ENCODE peak calls at places on chromosomes 6 and 20, in four cellular contexts. A is iris pigment epithelial cell, H is H7, D is left ventricle myocardium inferior. R is an unnamed sample.

GRCh38 chr6:152356659-152357058 is 280.5 kb downstream of the SYNE1 start:
- DNase-seq in A (peak), H (peak), D (no peak), R (no peak)

GRCh38 chr6:41732601-41733348 is 2.6 kb downstream of the TFEB start:
- DNase-seq in A (peak), H (peak), D (no peak), R (no peak)

GRCh38 chr20:23203951-23204730 is 118.0 kb upstream of the CD93 start:
- DNase-seq in A (no peak), H (no peak), D (no peak), R (no peak)

GRCh38 chr6:16503919-16504554 is 257.2 kb downstream of the ATXN1 start:
- DNase-seq in A (no peak), H (no peak), D (no peak), R (no peak)

GRCh38 chr20:52461602-52462001 is 270.0 kb upstream of the ZFP64 start:
- DNase-seq in A (no peak), H (no peak), D (no peak), R (no peak)

GRCh38 chr20:347640-348484 is 951 bp downstream of the NRSN2 start:
- DNase-seq in A (peak), H (peak), D (peak), R (peak)

GRCh38 chr6:124676033-124676432 is 286.2 kb upstream of the RNF217 start:
- DNase-seq in A (peak), H (no peak), D (no peak), R (no peak)

GRCh38 chr20:38940644-38941043 is 14.4 kb downstream of the FAM83D start:
- DNase-seq in A (no peak), H (no peak), D (no peak), R (no peak)

GRCh38 chr6:73854998-73855718 is 159.2 kb downstream of the CD109 start:
- DNase-seq in A (peak), H (peak), D (no peak), R (no peak)

GRCh38 chr6:158758941-158759479 is 60.2 kb downstream of the EZR start:
- DNase-seq in A (no peak), H (no peak), D (no peak), R (no peak)

GRCh38 chr20:24957326-24957996 is 8.4 kb downstream of the CST7 start:
- DNase-seq in A (no peak), H (no peak), D (no peak), R (no peak)

GRCh38 chr6:13355043-13355945 is 27.0 kb upstream of the TBC1D7 start:
- DNase-seq in A (peak), H (no peak), D (no peak), R (no peak)

GRCh38 chr6:79821859-79822258 is 125.5 kb downstream of the ELOVL4 start:
- DNase-seq in A (peak), H (no peak), D (no peak), R (no peak)

GRCh38 chr6:143064996-143065683 is 4.5 kb downstream of the AIG1 start:
- DNase-seq in A (peak), H (no peak), D (no peak), R (no peak)

GRCh38 chr6:114058435-114058834 is 87.5 kb upstream of the HDAC2 start:
- DNase-seq in A (no peak), H (no peak), D (no peak), R (no peak)

GRCh38 chr6:113103618-113104390 is 753.3 kb upstream of the MARCKS start:
- DNase-seq in A (peak), H (no peak), D (no peak), R (no peak)

GRCh38 chr6:11315743-11316437 is 83.4 kb upstream of the NEDD9 start:
- DNase-seq in A (peak), H (no peak), D (no peak), R (no peak)

GRCh38 chr6:11618533-11618932 is 81.0 kb downstream of the TMEM170B start:
- DNase-seq in A (peak), H (no peak), D (no peak), R (no peak)

GRCh38 chr6:145929037-145929633 is 35.0 kb downstream of the SHPRH start:
- DNase-seq in A (peak), H (no peak), D (no peak), R (no peak)

GRCh38 chr6:132812255-132812732 is 2.1 kb upstream of the RPS12 start:
- DNase-seq in A (peak), H (no peak), D (no peak), R (no peak)

GRCh38 chr20:5834436-5835005 is 84.3 kb downstream of the SHLD1 start:
- DNase-seq in A (peak), H (no peak), D (no peak), R (no peak)

GRCh38 chr20:47019106-47019824 is 124.6 kb downstream of the EYA2 start:
- DNase-seq in A (peak), H (no peak), D (no peak), R (no peak)

GRCh38 chr6:44217332-44218143 is 812 bp downstream of the MYMX start:
- DNase-seq in A (no peak), H (peak), D (peak), R (peak)

GRCh38 chr20:34894723-34895122 is 18.3 kb downstream of the ACSS2 start:
- DNase-seq in A (no peak), H (no peak), D (no peak), R (no peak)

GRCh38 chr6:169328112-169328801 is 74.6 kb upstream of the THBS2 start:
- DNase-seq in A (peak), H (no peak), D (no peak), R (no peak)

GRCh38 chr6:30939473-30939872 is 1.3 kb upstream of the MUCL3 start:
- DNase-seq in A (no peak), H (no peak), D (no peak), R (no peak)

GRCh38 chr6:87066449-87067288 is 28.2 kb downstream of the CGA start:
- DNase-seq in A (peak), H (peak), D (no peak), R (no peak)

GRCh38 chr20:46945465-46945864 is 50.8 kb downstream of the EYA2 start:
- DNase-seq in A (no peak), H (peak), D (no peak), R (no peak)

GRCh38 chr6:103140308-103141027 is 1719.3 kb downstream of the HACE1 start:
- DNase-seq in A (no peak), H (no peak), D (no peak), R (no peak)

GRCh38 chr6:162056745-162057144 is 670.8 kb downstream of the PRKN start:
- DNase-seq in A (peak), H (peak), D (peak), R (no peak)

GRCh38 chr20:33667245-33668086 is 723 bp downstream of the ACTL10 start:
- DNase-seq in A (peak), H (no peak), D (peak), R (peak)

GRCh38 chr6:3888153-3888957 is 39.2 kb downstream of the FAM50B start:
- DNase-seq in A (no peak), H (no peak), D (peak), R (no peak)

GRCh38 chr6:155100087-155100486 is 105.0 kb downstream of the TIAM2 start:
- DNase-seq in A (peak), H (no peak), D (peak), R (no peak)

GRCh38 chr6:72322778-72323177 is 299.1 kb upstream of the KCNQ5 start:
- DNase-seq in A (no peak), H (no peak), D (no peak), R (no peak)

GRCh38 chr20:57748601-57749130 is 38.9 kb upstream of the PMEPA1 start:
- DNase-seq in A (peak), H (no peak), D (peak), R (peak)

GRCh38 chr6:2940010-2940850 is 31.1 kb downstream of the SERPINB6 start:
- DNase-seq in A (no peak), H (peak), D (no peak), R (no peak)

GRCh38 chr6:44646355-44646754 is 258.8 kb downstream of the CDC5L start:
- DNase-seq in A (peak), H (no peak), D (no peak), R (no peak)

R was measured in head of caudate nucleus.